ENCODE peak calls at places on chromosomes 6 and 20, in four cellular contexts. R, Z, L and V are unnamed samples.

GRCh38 chr6:44176935-44177509 is 18.4 kb downstream of the CAPN11 start:
- DNase-seq in R (no peak), Z (no peak), L (no peak), V (no peak)

GRCh38 chr6:24332306-24332705 is 25.6 kb downstream of the DCDC2 start:
- DNase-seq in R (no peak), Z (no peak), L (peak; percentile 54), V (no peak)

GRCh38 chr20:60510356-60510755 is 552.1 kb downstream of the CDH26 start:
- DNase-seq in R (no peak), Z (no peak), L (no peak), V (no peak)

GRCh38 chr6:95448208-95448607 is 129.1 kb upstream of the MANEA start:
- DNase-seq in R (no peak), Z (no peak), L (no peak), V (no peak)

GRCh38 chr6:169253745-169254238 is at the start of gene THBS2:
- DNase-seq in R (no peak), Z (peak; percentile 78), L (no peak), V (peak; percentile 24)

GRCh38 chr6:143451531-143451930 is 926 bp downstream of the PEX3 start:
- DNase-seq in R (no peak), Z (no peak), L (no peak), V (no peak)

GRCh38 chr6:109767961-109768360 is 76.9 kb downstream of the FIG4 start:
- DNase-seq in R (no peak), Z (no peak), L (no peak), V (no peak)

GRCh38 chr6:166637001-166637400 is 9.9 kb upstream of the RPS6KA2 start:
- DNase-seq in R (no peak), Z (no peak), L (no peak), V (no peak)

GRCh38 chr6:170107606-170108222 is 183.2 kb downstream of the DLL1 start:
- DNase-seq in R (no peak), Z (peak; percentile 1), L (no peak), V (no peak)

GRCh38 chr6:46175446-46175845 is 4.7 kb upstream of the ENPP5 start:
- DNase-seq in R (no peak), Z (no peak), L (no peak), V (no peak)

GRCh38 chr6:135503703-135504475 is 6.3 kb upstream of the AHI1 start:
- DNase-seq in R (no peak), Z (no peak), L (no peak), V (no peak)

GRCh38 chr6:33770116-33770832 is 18.7 kb downstream of the LEMD2 start:
- DNase-seq in R (no peak), Z (peak; percentile 32), L (no peak), V (no peak)

GRCh38 chr6:33772902-33773472 is 15.9 kb downstream of the LEMD2 start:
- DNase-seq in R (no peak), Z (no peak), L (no peak), V (no peak)

GRCh38 chr6:33772114-33772830 is 16.7 kb downstream of the LEMD2 start:
- DNase-seq in R (no peak), Z (no peak), L (no peak), V (no peak)

GRCh38 chr6:33770833-33771341 is 18.0 kb downstream of the LEMD2 start:
- DNase-seq in R (no peak), Z (no peak), L (no peak), V (no peak)

DNA sequence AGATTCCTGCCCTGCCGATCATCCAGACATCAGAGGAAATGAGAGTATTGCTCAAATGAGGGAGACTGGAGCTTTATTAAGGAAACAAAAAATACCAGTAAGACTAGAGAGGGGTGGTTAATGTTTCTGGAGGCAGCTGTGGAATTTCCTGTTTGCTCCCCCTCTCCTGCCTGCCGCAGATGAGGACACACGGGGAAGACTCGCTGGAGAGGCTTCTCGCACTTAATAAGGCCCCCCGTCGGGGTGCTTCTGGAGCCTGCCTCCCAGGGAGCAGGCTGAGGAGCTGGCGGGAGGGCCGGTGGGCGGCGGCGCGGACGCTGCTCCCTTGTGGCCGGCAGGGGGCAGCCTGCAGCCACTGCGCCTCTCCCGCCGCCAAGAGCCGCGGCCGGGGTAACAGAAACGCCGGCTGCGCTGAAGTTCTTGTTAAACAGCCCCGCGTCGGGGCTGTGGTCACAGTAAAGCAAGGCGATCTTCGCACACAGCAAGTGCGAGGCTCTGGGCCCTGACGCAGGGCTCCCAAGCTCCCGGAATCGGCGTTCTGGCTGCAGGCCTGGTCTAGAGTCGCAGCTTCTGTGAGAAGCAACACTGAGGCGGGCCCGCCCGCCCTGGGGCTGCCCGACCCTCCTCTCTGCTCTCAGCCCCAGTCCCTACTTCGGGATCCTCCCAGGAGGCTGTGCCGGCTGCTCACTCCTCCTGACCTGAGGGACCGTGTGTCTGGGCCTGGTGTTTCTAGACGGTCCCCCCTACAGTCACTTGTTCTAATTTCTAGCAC is 17.4 kb downstream of the LEMD2 start:
- DNase-seq in R (no peak), Z (peak; percentile 80), L (no peak), V (peak; percentile 69)
- TF ChIP-seq POLR2A in R (peak; percentile 4), Z (no peak), L (peak; percentile 34), V (no peak)

GRCh38 chr6:105402981-105403935 is at the start of gene PREP:
- DNase-seq in R (peak; percentile 29), Z (peak; percentile 81), L (peak; percentile 67), V (peak; percentile 90)
- TF ChIP-seq POLR2A in R (peak; percentile 57), Z (no peak), L (peak; percentile 74), V (no peak)

DNA sequence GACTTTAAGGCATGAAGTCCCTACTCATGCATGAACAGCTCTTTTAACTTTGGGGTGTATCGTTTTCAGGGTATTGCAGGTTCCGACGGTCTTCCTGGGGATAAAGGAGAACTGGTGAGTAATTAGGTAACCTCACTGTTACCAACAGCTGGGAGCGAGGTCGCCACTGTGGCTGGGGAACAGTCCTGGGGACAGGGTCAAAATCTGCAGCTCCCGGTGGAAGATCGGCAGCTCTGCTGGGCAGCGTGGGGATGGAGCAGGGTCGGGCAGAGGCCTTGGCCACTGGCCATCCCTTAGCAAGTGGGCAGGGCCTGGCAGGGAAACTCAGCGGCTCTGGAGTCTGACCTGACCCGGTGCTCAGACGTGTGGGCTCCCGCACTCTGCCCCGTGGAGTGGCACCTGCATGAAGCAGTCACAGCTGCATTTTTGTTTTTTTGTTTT is 16.1 kb downstream of the COL9A3 start:
- DNase-seq in R (no peak), Z (no peak), L (no peak), V (peak; percentile 58)
- TF ChIP-seq POLR2A in R (no peak), Z (no peak), L (no peak), V (no peak)

DNA sequence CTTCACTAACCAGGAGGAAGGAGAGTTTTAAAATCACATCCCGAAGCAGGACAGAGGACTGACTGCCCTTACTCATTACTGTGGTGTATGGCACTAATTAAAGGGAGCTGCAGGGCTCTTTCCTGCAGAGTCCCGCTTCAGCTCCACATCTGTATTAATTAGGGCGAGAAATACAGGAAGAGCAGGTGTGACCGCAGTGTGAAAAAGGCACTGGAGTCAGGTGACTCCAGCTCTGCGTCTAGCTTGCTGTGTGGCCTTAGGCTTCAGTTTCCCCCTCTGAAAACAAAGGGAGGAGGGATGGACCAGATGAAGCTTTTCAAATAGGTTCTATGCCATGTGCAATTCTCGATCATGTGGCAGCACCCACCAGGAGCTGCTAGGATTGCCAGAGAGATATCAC is 34.0 kb downstream of the KIAA1755 start:
- DNase-seq in R (no peak), Z (no peak), L (no peak), V (no peak)
- TF ChIP-seq POLR2A in R (no peak), Z (no peak), L (no peak), V (no peak)